ENCODE peak calls at places on chromosomes 4 and X, in ten cellular contexts. I is tibial nerve, M is aorta, Z is Peyer's patch, F is IMR-90, B is SK-N-SH, G is ascending aorta, Q is BJ, V is cardiac muscle cell, T is breast epithelium. C is an unnamed sample. For H3K27me3 and H3K36me3, the result is how much of the 10 kb centered on the place peaks cover.

GRCh38 chr4:182370491-182370890 is 127.3 kb downstream of the TENM3 start:
- DNase-seq in I (no peak), M (no peak), Z (no peak), F (peak), B (no peak), G (no peak), Q (no peak), V (peak), T (no peak), C (no peak)

GRCh38 chrX:126655061-126655460 is 102.4 kb upstream of the DCAF12L1 start:
- DNase-seq in I (no peak), M (no peak), Z (no peak), F (no peak), B (no peak), G (no peak), Q (no peak), V (no peak), T (no peak), C (no peak)

GRCh38 chr4:24032371-24032989 is 142.6 kb upstream of the PPARGC1A start:
- DNase-seq in I (no peak), M (no peak), Z (no peak), F (peak), B (peak), G (no peak), Q (no peak), V (peak), T (no peak), C (no peak)

GRCh38 chr4:85127653-85128052 is 161.2 kb upstream of the WDFY3 start:
- DNase-seq in I (no peak), M (no peak), Z (no peak), F (no peak), B (peak), G (no peak), Q (no peak), V (peak), T (no peak), C (peak)

GRCh38 chr4:101356928-101357327 is 9.6 kb upstream of the PPP3CA start:
- DNase-seq in I (no peak), M (no peak), Z (no peak), F (peak), B (peak), G (no peak), Q (peak), V (peak), T (no peak), C (no peak)

GRCh38 chr4:150447356-150447755 is 134.6 kb upstream of the MAB21L2 start:
- DNase-seq in I (no peak), M (no peak), Z (no peak), F (no peak), B (no peak), G (no peak), Q (no peak), V (no peak), T (no peak), C (no peak)

GRCh38 chrX:39682778-39683177 is 415.0 kb downstream of the BCOR start:
- DNase-seq in I (no peak), M (no peak), Z (no peak), F (no peak), B (no peak), G (no peak), Q (no peak), V (no peak), T (no peak), C (peak)

GRCh38 chr4:180057198-180057821 is 2185.9 kb upstream of the TENM3 start:
- DNase-seq in I (no peak), M (no peak), Z (no peak), F (no peak), B (peak), G (no peak), Q (no peak), V (no peak), T (no peak), C (peak)

GRCh38 chrX:23365541-23365940 is 30.9 kb downstream of the PTCHD1 start:
- DNase-seq in I (no peak), M (no peak), Z (no peak), F (no peak), B (no peak), G (no peak), Q (no peak), V (no peak), T (no peak), C (no peak)

GRCh38 chrX:133297284-133297683 is 79.1 kb upstream of the TFDP3 start:
- DNase-seq in I (no peak), M (no peak), Z (no peak), F (peak), B (no peak), G (no peak), Q (no peak), V (peak), T (no peak), C (no peak)

GRCh38 chr4:154335588-154335987 is 156.0 kb downstream of the DCHS2 start:
- DNase-seq in I (no peak), M (no peak), Z (no peak), F (no peak), B (no peak), G (no peak), Q (no peak), V (no peak), T (no peak), C (no peak)

GRCh38 chrX:115690554-115691216 is 129.7 kb downstream of the PLS3 start:
- DNase-seq in I (peak), M (peak), Z (peak), F (peak), B (peak), G (no peak), Q (peak), V (peak), T (peak), C (peak)

GRCh38 chrX:152901816-152902501 is 4.1 kb downstream of the ZNF185 start:
- DNase-seq in I (no peak), M (no peak), Z (no peak), F (no peak), B (no peak), G (no peak), Q (no peak), V (no peak), T (no peak), C (no peak)

GRCh38 chr4:123343400-123344060 is 53.1 kb upstream of the SPRY1 start:
- DNase-seq in I (no peak), M (no peak), Z (no peak), F (no peak), B (no peak), G (no peak), Q (no peak), V (peak), T (no peak), C (no peak)

GRCh38 chrX:15812212-15812938 is 22.1 kb downstream of the ZRSR2 start:
- DNase-seq in I (no peak), M (no peak), Z (no peak), F (no peak), B (no peak), G (no peak), Q (no peak), V (no peak), T (no peak), C (no peak)

GRCh38 chr4:135382280-135382679 is 1180.7 kb upstream of the PABPC4L start:
- DNase-seq in I (no peak), M (no peak), Z (no peak), F (peak), B (no peak), G (no peak), Q (no peak), V (no peak), T (no peak), C (no peak)

GRCh38 chrX:109952050-109952449 is 50.9 kb upstream of the TMEM164 start:
- DNase-seq in I (no peak), M (no peak), Z (no peak), F (no peak), B (no peak), G (no peak), Q (no peak), V (no peak), T (no peak), C (no peak)

GRCh38 chrX:63530654-63531053 is 179.5 kb upstream of the SPIN4 start:
- DNase-seq in I (no peak), M (no peak), Z (no peak), F (no peak), B (no peak), G (no peak), Q (no peak), V (no peak), T (no peak), C (no peak)

GRCh38 chr4:183723561-183724228 is 64.6 kb downstream of the TRAPPC11 start:
- DNase-seq in I (no peak), M (no peak), Z (no peak), F (no peak), B (no peak), G (no peak), Q (no peak), V (no peak), T (no peak), C (no peak)

GRCh38 chrX:20378291-20378920 is 111.7 kb upstream of the RPS6KA3 start:
- DNase-seq in I (no peak), M (no peak), Z (no peak), F (peak), B (no peak), G (no peak), Q (no peak), V (no peak), T (no peak), C (no peak)

GRCh38 chr4:51942833-51943215 is 77.3 kb downstream of the LRRC66 start:
- DNase-seq in I (no peak), M (no peak), Z (no peak), F (no peak), B (no peak), G (no peak), Q (no peak), V (no peak), T (no peak), C (no peak)

GRCh38 chr4:80266267-80266901 is at the start of gene FGF5:
- DNase-seq in I (no peak), M (peak), Z (no peak), F (peak), B (peak), G (no peak), Q (peak), V (peak), T (no peak), C (peak)

GRCh38 chr4:140359571-140360427 is 13.6 kb upstream of the SCOC start:
- DNase-seq in I (peak), M (peak), Z (peak), F (peak), B (peak), G (no peak), Q (no peak), V (peak), T (peak), C (peak)

GRCh38 chr4:79147251-79147650 is 178.6 kb downstream of the NAA11 start:
- DNase-seq in I (no peak), M (no peak), Z (no peak), F (no peak), B (no peak), G (no peak), Q (no peak), V (no peak), T (no peak), C (no peak)

GRCh38 chrX:120517936-120518335 is 42.8 kb downstream of the CUL4B start:
- DNase-seq in I (no peak), M (no peak), Z (no peak), F (peak), B (no peak), G (no peak), Q (peak), V (peak), T (no peak), C (no peak)

GRCh38 chrX:67619253-67619652 is 75.4 kb downstream of the AR start:
- DNase-seq in I (no peak), M (no peak), Z (no peak), F (peak), B (no peak), G (no peak), Q (peak), V (peak), T (no peak), C (no peak)

GRCh38 chrX:24190500-24191156 is 41.1 kb downstream of the ZFX start:
- DNase-seq in I (no peak), M (no peak), Z (no peak), F (peak), B (no peak), G (no peak), Q (no peak), V (peak), T (no peak), C (no peak)

GRCh38 chr4:122045533-122045932 is 93.7 kb upstream of the TRPC3 start:
- DNase-seq in I (no peak), M (no peak), Z (no peak), F (peak), B (peak), G (no peak), Q (peak), V (peak), T (no peak), C (no peak)

GRCh38 chrX:40318796-40319195 is 221.0 kb upstream of the BCOR start:
- DNase-seq in I (no peak), M (no peak), Z (no peak), F (no peak), B (no peak), G (no peak), Q (no peak), V (no peak), T (no peak), C (no peak)

GRCh38 chr4:73575667-73576066 is 44.6 kb downstream of the RASSF6 start:
- DNase-seq in I (no peak), M (no peak), Z (no peak), F (no peak), B (no peak), G (no peak), Q (no peak), V (no peak), T (no peak), C (no peak)

GRCh38 chrX:39516399-39516798 is 581.4 kb downstream of the BCOR start:
- DNase-seq in I (no peak), M (no peak), Z (no peak), F (no peak), B (peak), G (no peak), Q (no peak), V (no peak), T (no peak), C (peak)

GRCh38 chr4:153345011-153345981 is 808 bp downstream of the MND1 start:
- DNase-seq in I (no peak), M (peak), Z (peak), F (peak), B (peak), G (no peak), Q (no peak), V (peak), T (no peak), C (no peak)

GRCh38 chr4:29081230-29081955 is 1638.8 kb upstream of the PCDH7 start:
- DNase-seq in I (no peak), M (no peak), Z (no peak), F (peak), B (no peak), G (no peak), Q (no peak), V (peak), T (no peak), C (no peak)

GRCh38 chrX:56762707-56763555 is 33.9 kb downstream of the NBDY start:
- DNase-seq in I (no peak), M (no peak), Z (peak), F (no peak), B (no peak), G (no peak), Q (no peak), V (no peak), T (no peak), C (peak)

GRCh38 chrX:56764975-56765791 is 36.1 kb downstream of the NBDY start:
- DNase-seq in I (no peak), M (no peak), Z (peak), F (no peak), B (no peak), G (no peak), Q (no peak), V (no peak), T (peak), C (peak)

GRCh38 chrX:56763556-56764152 is 34.6 kb downstream of the NBDY start:
- DNase-seq in I (no peak), M (peak), Z (peak), F (peak), B (peak), G (no peak), Q (no peak), V (no peak), T (peak), C (peak)

GRCh38 chrX:56765816-56766553 is 36.9 kb downstream of the NBDY start:
- DNase-seq in I (no peak), M (no peak), Z (peak), F (no peak), B (no peak), G (no peak), Q (no peak), V (peak), T (no peak), C (peak)

DNA sequence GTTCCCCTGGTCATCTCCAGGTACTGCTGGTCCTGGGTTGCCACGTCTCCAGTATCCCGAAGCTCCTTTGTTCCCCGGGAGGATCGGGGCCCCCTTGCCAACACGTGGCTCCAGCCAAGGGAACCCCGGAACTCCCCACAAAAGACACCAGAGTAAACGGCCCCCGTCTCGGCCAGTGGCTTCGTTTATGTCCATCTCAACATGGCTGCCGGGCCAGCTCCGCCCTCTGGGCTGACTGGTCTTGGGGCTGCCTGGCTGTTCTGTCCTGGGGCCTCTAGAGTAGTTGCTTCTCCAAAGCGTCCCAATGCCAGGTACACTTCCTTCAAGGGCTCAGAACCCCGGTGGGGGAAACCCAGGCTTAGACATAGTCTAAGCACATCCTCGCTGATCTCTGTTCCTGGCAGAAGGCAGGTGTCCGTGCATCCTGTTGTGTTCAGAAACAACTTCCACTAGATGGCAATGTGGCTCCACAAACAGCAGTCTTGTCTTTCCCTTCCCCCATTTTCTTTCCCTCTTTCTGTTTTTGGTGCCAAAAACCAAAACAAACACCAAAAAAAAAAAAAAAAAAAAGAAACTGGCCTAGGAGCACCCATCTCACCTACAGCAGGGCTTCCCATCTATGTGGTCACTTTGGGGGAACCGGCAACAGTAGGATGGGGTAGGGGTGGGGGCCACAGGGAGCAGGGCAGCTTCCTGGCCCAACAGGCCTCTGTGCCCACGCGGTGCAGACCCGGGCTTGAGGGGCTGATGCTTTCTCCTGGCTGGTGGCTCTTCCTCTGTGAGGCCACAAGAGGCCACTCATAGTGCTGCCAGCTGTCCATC is 35.3 kb downstream of the NBDY start:
- DNase-seq in I (no peak), M (peak), Z (peak), F (peak), B (peak), G (no peak), Q (no peak), V (peak), T (peak), C (peak)
- H3K4me3 ChIP-seq in I (no peak), M (no peak), Z (no peak), F (peak), B (peak), G (peak), Q (no peak), V (no peak), T (no peak), C (no peak)

GRCh38 chr4:41776466-41776865 is 27.9 kb upstream of the PHOX2B start:
- DNase-seq in I (no peak), M (no peak), Z (no peak), F (no peak), B (no peak), G (no peak), Q (no peak), V (no peak), T (no peak), C (no peak)
- H3K27me3 ChIP-seq in I (under half), M (under half), Z (under half), F (under half), B (under half), G (under half), Q (under half), V (under half), T (under half), C (under half)

GRCh38 chr4:76168688-76169087 is 20.5 kb upstream of the NUP54 start:
- DNase-seq in I (no peak), M (no peak), Z (no peak), F (no peak), B (no peak), G (no peak), Q (no peak), V (no peak), T (no peak), C (no peak)
- H3K36me3 ChIP-seq in I (under half), M (under half), Z (under half), F (under half), B (half or more), G (half or more), Q (under half), V (under half), T (under half), C (under half)

DNA sequence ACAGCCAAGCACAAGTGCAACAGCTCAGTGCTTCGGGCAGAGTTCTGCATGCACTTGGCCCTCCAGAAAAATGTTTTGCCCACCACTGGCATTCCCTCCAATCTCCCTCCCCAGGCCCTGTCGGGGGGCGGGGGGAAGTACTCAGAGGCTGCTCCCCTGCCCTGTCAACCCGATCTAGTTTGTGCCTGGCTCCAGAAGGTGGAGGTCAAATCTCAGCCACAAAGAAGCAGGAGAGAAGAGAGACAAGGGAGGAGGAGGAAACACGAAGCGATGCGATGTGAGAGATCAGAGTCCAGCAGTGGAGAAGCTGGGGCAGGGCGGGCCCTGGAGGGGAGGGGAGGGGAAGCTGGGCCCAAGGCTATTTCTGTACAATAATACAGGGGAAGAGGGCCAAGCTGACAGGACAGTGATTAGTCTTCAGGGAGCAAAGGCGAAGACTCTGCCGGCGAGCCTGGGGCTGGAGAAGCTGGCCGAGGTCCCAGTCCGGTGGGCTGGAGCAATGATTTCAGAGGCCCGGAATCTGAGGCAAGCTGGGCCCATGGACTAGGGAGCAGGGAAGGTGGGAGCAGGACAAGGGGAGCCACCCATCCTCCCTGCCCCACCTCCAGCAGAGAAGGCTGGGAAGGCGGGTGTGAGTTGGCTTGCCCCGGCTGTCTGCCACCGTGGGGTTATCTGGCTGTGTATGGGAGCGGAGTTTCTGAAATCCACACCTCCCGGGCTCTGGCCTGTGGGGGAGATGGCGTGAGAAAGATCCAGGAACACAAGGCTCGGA is 167.1 kb downstream of the EFNB1 start:
- DNase-seq in I (no peak), M (peak), Z (no peak), F (peak), B (no peak), G (no peak), Q (no peak), V (peak), T (no peak), C (peak)
- H3K4me3 ChIP-seq in I (no peak), M (no peak), Z (no peak), F (no peak), B (no peak), G (no peak), Q (no peak), V (no peak), T (no peak), C (no peak)

GRCh38 chr4:187558391-187558790 is 437.2 kb upstream of the ZFP42 start:
- DNase-seq in I (no peak), M (no peak), Z (no peak), F (peak), B (no peak), G (no peak), Q (no peak), V (no peak), T (no peak), C (no peak)
- H3K27me3 ChIP-seq in I (under half), M (under half), Z (under half), F (under half), B (under half), G (under half), Q (under half), V (under half), T (under half), C (under half)

DNA sequence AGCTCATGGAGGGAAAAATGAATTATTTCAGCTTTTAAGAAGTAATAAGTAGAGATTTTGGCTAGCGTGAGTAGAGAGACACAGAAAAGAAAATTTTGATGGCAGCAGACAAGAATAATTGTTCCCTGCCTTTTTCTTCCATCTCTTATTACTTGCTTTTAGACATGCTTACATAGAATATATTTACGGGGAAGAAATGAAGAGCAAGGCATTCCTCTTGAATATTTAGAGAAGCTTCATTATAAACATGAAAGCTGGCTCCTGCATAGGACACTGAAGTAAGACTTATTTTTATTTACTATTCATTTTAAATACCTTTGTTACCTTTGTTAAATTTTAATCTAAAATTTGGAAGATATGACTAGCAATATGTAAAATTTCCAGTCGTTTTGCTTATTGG is 32.2 kb downstream of the DCK start:
- DNase-seq in I (no peak), M (no peak), Z (no peak), F (no peak), B (no peak), G (no peak), Q (no peak), V (no peak), T (no peak), C (no peak)
- H3K36me3 ChIP-seq in I (under half), M (under half), Z (under half), F (under half), B (under half), G (under half), Q (under half), V (under half), T (under half), C (under half)

C was measured in H7.